ENCODE peak calls at places on chromosomes 3 and 15, in five cellular contexts. G is K562, B is transverse colon, O is body of pancreas, X is HCT116. C is an unnamed sample.

GRCh38 chr15:87167055-87167454 is 1087.4 kb downstream of the AGBL1 start:
- DNase-seq in G (no peak), B (no peak), X (no peak), O (no peak), C (no peak)

GRCh38 chr3:169299129-169299528 is 364.4 kb downstream of the MECOM start:
- DNase-seq in O (no peak), X (no peak), G (no peak), B (peak; percentile 84), C (no peak)

GRCh38 chr15:63888823-63889222 is 55.1 kb upstream of the HERC1 start:
- DNase-seq in G (no peak), O (no peak), X (no peak), B (no peak), C (no peak)

GRCh38 chr15:60548101-60548500 is 69.2 kb upstream of the ICE2 start:
- DNase-seq in B (no peak), X (no peak), O (no peak), G (no peak), C (no peak)

GRCh38 chr3:187352581-187353575 is 15.3 kb upstream of the RTP4 start:
- DNase-seq in O (no peak), X (no peak), B (peak; percentile 47), G (no peak), C (no peak)

GRCh38 chr15:88269371-88270062 is 13.0 kb upstream of the NTRK3 start:
- DNase-seq in B (no peak), X (no peak), O (no peak), G (no peak), C (no peak)

GRCh38 chr3:171835613-171836012 is 7.5 kb upstream of the TMEM212 start:
- DNase-seq in O (no peak), B (no peak), G (no peak), X (no peak), C (no peak)

GRCh38 chr3:155320934-155321333 is 27.5 kb upstream of the STRIT1 start:
- DNase-seq in B (no peak), O (no peak), X (no peak), G (no peak), C (no peak)

GRCh38 chr3:183878071-183878470 is 6.6 kb downstream of the PARL start:
- DNase-seq in B (no peak), O (no peak), G (peak; percentile 30), X (no peak), C (no peak)

GRCh38 chr3:189699873-189700272 is 68.7 kb downstream of the TP63 start:
- DNase-seq in X (no peak), B (no peak), O (no peak), G (no peak), C (no peak)

GRCh38 chr3:126081618-126082333 is 2.1 kb downstream of the SLC41A3 start:
- DNase-seq in X (peak; percentile 48), G (no peak), B (no peak), O (peak; percentile 55), C (peak; percentile 25)

GRCh38 chr3:236881-237280 is 40.3 kb downstream of the CHL1 start:
- DNase-seq in O (no peak), B (no peak), X (no peak), G (no peak), C (no peak)

GRCh38 chr3:149954812-149955211 is 15.9 kb downstream of the PFN2 start:
- DNase-seq in O (no peak), G (no peak), X (no peak), B (no peak), C (no peak)
- TF ChIP-seq POLR2A in O (no peak), G (no peak), X (no peak), B (no peak), C (no peak)

GRCh38 chr15:43048935-43049334 is 56.9 kb downstream of the UBR1 start:
- DNase-seq in X (no peak), O (no peak), B (no peak), G (no peak), C (no peak)

GRCh38 chr15:43056696-43057095 is 49.1 kb downstream of the UBR1 start:
- DNase-seq in O (no peak), B (no peak), G (no peak), X (no peak), C (no peak)

GRCh38 chr15:43052860-43053259 is 53.0 kb downstream of the UBR1 start:
- DNase-seq in B (no peak), G (no peak), X (no peak), O (no peak), C (no peak)
- H3K36me3 ChIP-seq in B (peaks cover 37% of the 10 kb centered on the region), G (peaks cover 68% of the 10 kb centered on the region), X (peaks cover 11% of the 10 kb centered on the region), O (peaks cover 12% of the 10 kb centered on the region), C (no peaks in the 10 kb centered on the region)

DNA sequence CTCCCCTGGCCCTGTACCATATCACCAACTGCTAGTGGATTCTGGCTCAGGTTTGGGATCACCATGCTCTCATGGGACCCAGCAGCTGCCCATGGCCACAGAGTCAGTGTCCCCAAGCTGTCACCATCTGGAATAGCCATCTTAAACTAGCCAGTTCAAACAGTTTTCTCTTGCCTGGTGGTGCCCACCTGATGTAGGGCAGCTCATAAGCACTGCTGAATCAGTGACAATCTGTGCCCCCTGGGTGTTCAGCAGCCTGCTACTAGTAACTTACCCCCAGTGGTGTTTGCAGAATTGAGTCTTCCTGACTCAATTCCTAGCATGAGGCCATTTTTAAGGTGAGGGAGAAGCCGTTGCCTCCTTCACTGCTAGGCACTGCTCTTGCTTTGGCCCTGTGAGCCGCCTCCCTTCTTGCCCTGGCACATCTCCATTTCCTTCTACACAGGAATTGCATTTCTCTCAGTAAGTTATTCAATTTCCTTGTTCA is 7.9 kb downstream of the RPSA start:
- DNase-seq in X (no peak), O (no peak), G (peak; percentile 36), B (peak; percentile 57), C (no peak)
- TF ChIP-seq POLR2A in X (no peak), O (no peak), G (peak; percentile 80), B (peak; percentile 22), C (no peak)

DNA sequence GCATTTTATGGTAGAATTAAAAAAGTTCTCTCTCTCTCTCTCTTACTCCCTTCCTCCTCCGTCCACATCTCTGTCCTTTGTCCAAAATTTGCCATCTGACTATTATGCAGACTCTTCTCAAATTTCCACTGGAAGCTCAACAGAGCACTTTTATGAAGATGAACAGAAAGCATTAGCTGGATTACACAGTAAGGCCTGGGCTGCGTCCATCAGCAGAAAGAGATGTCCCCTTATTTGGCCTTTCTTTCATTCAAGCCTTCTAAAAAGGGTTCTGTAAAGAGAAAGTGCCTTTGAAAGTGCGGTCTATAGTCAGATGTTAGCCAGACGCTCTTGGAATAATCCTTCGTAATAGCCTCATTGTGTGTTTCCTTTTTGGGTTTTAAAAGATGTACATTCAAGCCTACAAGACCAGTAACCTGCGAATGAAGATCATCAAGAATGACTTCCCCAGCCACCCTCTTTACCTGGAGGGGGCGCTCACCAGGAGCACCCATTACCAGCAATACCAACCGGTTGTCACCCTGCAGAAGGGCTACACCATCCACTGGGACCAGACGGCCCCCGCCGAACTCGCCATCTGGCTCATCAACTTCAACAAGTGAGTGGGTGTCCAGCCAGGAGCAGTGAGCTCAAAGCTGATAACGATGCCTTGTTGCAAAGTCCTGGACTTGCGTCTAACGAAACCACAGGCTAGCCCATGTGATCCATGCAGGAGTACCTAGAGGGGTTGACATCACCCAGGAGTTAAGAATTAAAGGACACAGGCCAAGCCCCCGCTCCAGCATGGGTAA is 53.1 kb downstream of the MESD start:
- DNase-seq in G (peak; percentile 16), B (no peak), O (no peak), X (no peak), C (no peak)
- H3K36me3 ChIP-seq in G (peaks cover 2% of the 10 kb centered on the region), B (no peaks in the 10 kb centered on the region), O (no peaks in the 10 kb centered on the region), X (no peaks in the 10 kb centered on the region), C (no peaks in the 10 kb centered on the region)

DNA sequence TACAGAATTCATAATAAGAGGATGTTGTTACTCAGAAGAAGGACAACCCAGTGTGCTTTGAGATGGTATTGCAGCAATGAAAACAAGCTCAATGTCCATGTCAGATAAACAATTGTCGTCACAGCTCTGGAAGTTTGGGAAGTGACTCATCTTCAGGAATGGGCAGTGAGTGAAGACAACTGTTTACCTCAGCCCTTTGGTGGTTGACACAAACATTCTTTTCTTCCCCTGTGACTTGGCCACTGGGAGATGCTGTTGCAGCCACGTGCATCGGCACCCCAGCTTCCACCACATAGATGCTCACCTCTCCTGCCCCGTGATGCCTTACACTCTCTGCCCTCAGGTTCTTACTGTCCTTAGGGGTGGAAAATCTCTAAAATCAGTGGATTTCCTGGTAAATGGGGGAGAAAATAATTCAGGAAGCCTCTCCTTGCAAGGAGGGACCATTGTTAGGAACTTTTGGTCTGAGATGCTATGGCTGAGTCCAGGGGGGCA is 114.1 kb upstream of the GALNT15 start:
- DNase-seq in G (no peak), O (peak; percentile 22), X (peak; percentile 96), B (peak; percentile 30), C (peak; percentile 68)
- TF ChIP-seq POLR2A in G (no peak), O (no peak), X (no peak), B (no peak), C (no peak)

DNA sequence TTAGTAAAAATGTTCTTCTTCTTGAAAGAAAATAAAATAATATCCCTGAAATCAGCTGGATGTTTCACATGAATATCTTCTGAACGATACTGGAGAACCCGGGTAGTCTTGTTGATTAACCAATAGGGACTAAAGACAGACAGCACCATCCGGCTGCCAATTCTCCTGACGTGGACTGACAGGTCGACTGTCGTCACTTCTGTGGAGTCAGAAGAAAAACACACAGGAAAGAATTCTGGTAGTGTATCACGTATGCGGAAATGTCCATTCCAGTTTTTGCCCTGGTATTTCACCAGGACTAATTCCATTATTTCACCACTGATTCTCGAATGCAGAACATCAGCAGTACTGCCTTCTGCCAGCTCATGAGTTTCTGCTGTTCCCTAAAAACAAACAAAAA is 144.6 kb downstream of the VPS13C start:
- DNase-seq in B (no peak), X (no peak), G (no peak), O (no peak), C (no peak)
- H3K36me3 ChIP-seq in B (peaks cover 15% of the 10 kb centered on the region), X (no peaks in the 10 kb centered on the region), G (peaks cover 50% of the 10 kb centered on the region), O (peaks cover 18% of the 10 kb centered on the region), C (no peaks in the 10 kb centered on the region)

DNA sequence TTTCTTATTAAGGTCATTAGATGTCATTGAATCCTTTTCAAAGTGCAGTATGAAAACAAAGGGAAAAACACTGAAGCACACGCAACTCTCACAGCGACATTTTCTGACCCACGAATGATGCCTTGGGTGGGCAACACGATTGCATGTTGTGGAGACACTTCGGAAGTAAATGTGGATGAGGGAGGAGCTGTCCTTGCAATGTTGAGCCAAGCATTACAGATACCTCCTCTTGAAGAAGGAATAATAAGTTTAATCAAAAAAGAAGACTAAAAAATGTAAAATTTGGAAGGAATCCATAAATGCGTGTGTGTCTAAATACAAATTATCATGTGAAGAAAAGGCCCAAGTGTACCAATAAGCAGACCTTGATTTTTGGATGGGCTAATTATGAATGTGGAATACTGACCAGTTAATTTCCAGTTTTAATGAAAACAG is 16.9 kb downstream of the THBS1 start:
- DNase-seq in B (no peak), G (no peak), X (no peak), O (no peak), C (no peak)
- TF ChIP-seq POLR2A in B (no peak), G (no peak), X (no peak), O (no peak), C (no peak)

GRCh38 chr3:154314152-154314551 is 10.1 kb downstream of the DHX36 start:
- DNase-seq in B (no peak), X (no peak), G (no peak), O (no peak), C (no peak)
- H3K36me3 ChIP-seq in B (peaks cover 36% of the 10 kb centered on the region), X (peaks cover 30% of the 10 kb centered on the region), G (peaks cover 86% of the 10 kb centered on the region), O (peaks cover 12% of the 10 kb centered on the region), C (no peaks in the 10 kb centered on the region)

GRCh38 chr15:59501531-59502113 is 63.6 kb downstream of the FAM81A start:
- DNase-seq in O (peak; percentile 31), X (peak; percentile 69), B (peak; percentile 57), G (peak; percentile 66), C (no peak)
- TF ChIP-seq POLR2A in O (no peak), X (no peak), B (no peak), G (no peak), C (no peak)